ENCODE peak calls at places on chromosomes 12 and 14, in seven cellular contexts. N is SK-N-SH, R is K562, W is HCT116, O is H1, S is GM12878, V is HepG2. L is an unnamed sample.

GRCh38 chr14:105388976-105389375 is 9.4 kb upstream of the TEX22 start:
- DNase-seq in V (no peak), S (no peak), W (no peak), N (no peak), O (no peak), R (no peak), L (no peak)

GRCh38 chr12:75446857-75447256 is 33.7 kb upstream of the GLIPR1 start:
- DNase-seq in N (no peak), S (no peak), O (no peak), W (no peak), R (no peak), V (no peak), L (peak)

GRCh38 chr12:130990034-130990433 is 36.3 kb downstream of the ADGRD1 start:
- DNase-seq in W (no peak), N (no peak), S (no peak), O (no peak), R (no peak), V (no peak), L (no peak)

GRCh38 chr14:58501214-58501816 is 73.8 kb downstream of the KIAA0586 start:
- DNase-seq in S (peak), V (peak), R (peak), N (peak), W (peak), O (no peak), L (peak)

GRCh38 chr12:113315358-113315757 is 19.6 kb downstream of the SLC8B1 start:
- DNase-seq in N (no peak), S (no peak), R (no peak), V (no peak), W (no peak), O (no peak), L (no peak)

GRCh38 chr12:27922591-27923139 is 49.9 kb downstream of the PTHLH start:
- DNase-seq in V (no peak), W (no peak), R (no peak), S (no peak), N (no peak), O (no peak), L (peak)

GRCh38 chr14:70782361-70782760 is 27.0 kb downstream of the MAP3K9 start:
- DNase-seq in N (no peak), O (no peak), R (no peak), S (no peak), W (no peak), V (no peak), L (no peak)

GRCh38 chr14:69711065-69711464 is 55.9 kb upstream of the SRSF5 start:
- DNase-seq in W (no peak), N (no peak), O (no peak), S (no peak), R (no peak), V (no peak), L (no peak)

GRCh38 chr12:34397591-34398365 is 375.5 kb downstream of the ALG10 start:
- DNase-seq in N (peak), R (peak), O (no peak), W (no peak), V (no peak), S (no peak), L (no peak)

GRCh38 chr14:74034572-74034971 is 15.4 kb downstream of the BBOF1 start:
- DNase-seq in S (no peak), N (no peak), R (no peak), V (no peak), W (no peak), O (no peak), L (no peak)

GRCh38 chr12:127162902-127163301 is 1104.1 kb upstream of the TMEM132C start:
- DNase-seq in W (no peak), R (peak), N (no peak), V (no peak), S (peak), O (no peak), L (no peak)

GRCh38 chr14:104226421-104227385 is 88.3 kb downstream of the KIF26A start:
- DNase-seq in R (no peak), S (no peak), O (no peak), W (no peak), N (no peak), V (no peak), L (no peak)
- TF ChIP-seq CTCF in R (no peak), S (no peak), O (peak), W (no peak), N (no peak), V (no peak), L (no peak)

GRCh38 chr14:67680941-67681340 is 6.5 kb upstream of the VTI1B start:
- DNase-seq in R (no peak), O (no peak), V (no peak), S (no peak), N (no peak), W (no peak), L (no peak)

GRCh38 chr14:67683821-67684220 is 9.4 kb upstream of the VTI1B start:
- DNase-seq in V (no peak), O (no peak), R (no peak), S (no peak), W (no peak), N (no peak), L (no peak)

GRCh38 chr14:67675219-67675582 is 769 bp upstream of the VTI1B start:
- DNase-seq in N (no peak), R (no peak), V (no peak), W (no peak), O (no peak), S (no peak), L (peak)

GRCh38 chr14:67674480-67675218 is at the start of gene VTI1B:
- DNase-seq in R (peak), S (no peak), N (peak), O (no peak), W (peak), V (peak), L (peak)

GRCh38 chr14:67680121-67680602 is 5.7 kb upstream of the VTI1B start:
- DNase-seq in N (no peak), S (peak), R (peak), W (no peak), O (no peak), V (no peak), L (peak)
- H3K9ac ChIP-seq in N (no peak), S (no peak), R (peak), W (no peak), O (no peak), V (no peak), L (no peak)

GRCh38 chr14:22905627-22906026 is 13.3 kb downstream of the RBM23 start:
- DNase-seq in O (no peak), V (no peak), R (no peak), W (no peak), S (no peak), N (no peak), L (no peak)
- TF ChIP-seq MAX in O (no peak), V (no peak), R (no peak), W (no peak), S (no peak), N (no peak), L (no peak)

DNA sequence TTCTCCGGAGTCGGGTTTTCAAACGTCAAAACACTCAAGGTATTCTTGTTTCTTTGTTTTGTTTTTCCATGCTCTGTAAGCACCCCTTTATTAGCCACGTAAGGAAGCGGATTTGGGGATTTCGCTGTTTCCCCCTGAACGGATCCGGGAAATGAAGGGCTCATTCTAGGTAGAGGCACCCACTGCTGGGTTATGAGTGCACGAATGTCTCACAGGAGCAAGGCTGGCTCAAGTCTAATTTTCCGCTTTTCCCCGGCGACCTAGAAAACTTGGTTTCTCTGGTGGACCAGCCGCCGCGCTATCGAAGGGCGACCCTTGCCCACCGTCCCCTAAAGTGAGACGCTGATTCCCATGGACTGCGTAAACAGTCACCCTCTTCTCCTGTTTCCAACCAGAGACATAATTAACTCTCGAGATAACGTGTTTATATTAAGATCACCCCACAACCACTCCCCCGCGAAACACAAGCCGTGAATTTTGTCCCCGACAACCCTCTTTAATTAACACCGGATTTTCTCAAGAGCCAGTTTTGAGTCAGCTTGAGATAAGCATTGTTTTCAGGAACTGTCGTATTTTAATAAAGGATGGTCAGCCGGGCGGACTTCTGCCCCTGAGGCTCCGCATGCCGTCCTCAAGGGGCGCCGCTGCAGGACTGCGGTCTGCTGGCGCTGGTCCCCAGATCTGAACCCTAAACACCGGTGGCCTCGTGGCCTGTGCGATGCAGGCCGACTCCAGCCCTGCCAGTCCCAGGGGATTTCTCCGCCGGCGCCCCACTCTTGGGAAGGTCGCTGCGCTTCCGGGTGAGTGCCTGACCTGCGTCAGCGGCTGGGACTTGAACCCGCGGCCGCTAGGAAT is 523 bp upstream of the ABCC9 start:
- DNase-seq in W (no peak), N (peak), S (no peak), R (no peak), O (no peak), V (no peak), L (peak)
- TF ChIP-seq CTCF in W (no peak), N (peak), S (no peak), R (no peak), O (peak), V (peak), L (peak)

DNA sequence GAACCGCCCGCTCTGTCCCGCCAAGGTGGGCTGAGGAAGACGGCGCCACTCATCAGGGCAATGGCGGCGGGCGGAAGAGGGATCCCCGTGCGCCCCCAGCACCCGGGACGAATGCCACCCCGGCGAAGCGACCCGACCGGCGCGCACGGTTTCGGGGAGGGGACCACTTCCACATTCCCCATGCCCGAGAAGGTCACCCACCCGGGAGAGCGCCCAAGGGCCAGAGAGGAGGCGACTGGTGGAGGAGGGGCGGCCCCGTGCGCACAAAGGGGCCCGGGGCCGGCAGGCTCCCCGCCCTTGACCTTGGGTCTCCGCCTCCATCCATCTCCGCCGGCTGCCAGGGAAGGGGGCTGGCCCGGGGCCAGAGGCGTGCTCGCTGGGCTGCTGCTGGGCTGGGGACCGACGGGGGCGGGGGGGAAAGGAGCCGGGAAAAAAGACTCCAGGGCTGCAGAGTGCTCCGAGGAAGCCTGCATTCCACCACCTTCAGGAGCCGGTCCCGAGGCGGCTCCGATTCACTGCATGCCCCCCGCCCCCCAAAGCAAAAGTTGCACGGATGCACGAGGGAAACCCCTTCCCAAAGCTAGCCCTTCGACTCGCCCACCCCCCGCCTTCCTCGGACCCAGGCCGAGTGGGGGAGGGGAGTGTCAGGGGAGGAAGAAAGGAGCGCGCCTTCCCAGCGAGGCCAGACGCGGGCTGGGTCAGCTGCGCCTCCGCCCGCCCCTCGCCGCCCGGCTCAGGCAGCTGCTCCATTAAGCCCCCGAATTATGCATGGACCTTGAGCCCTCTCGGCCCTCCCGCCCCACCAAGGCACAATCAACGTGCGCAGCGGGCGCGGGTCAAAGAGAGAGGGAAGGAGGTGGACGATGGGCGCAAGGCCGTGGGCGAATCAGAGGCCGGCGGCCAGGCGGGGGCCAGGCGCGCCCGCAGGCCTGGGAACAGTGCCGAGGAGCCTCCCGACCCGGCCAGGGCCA is 26.2 kb downstream of the BCL11B start:
- DNase-seq in N (no peak), V (no peak), W (no peak), S (no peak), R (no peak), O (no peak), L (no peak)
- H3K9ac ChIP-seq in N (no peak), V (no peak), W (no peak), S (no peak), R (no peak), O (peak), L (no peak)

GRCh38 chr14:99039316-99040041 is 232.5 kb downstream of the BCL11B start:
- DNase-seq in R (no peak), O (no peak), S (no peak), W (no peak), N (no peak), V (no peak), L (no peak)
- TF ChIP-seq MAX in R (no peak), O (no peak), S (no peak), W (no peak), N (no peak), V (no peak), L (no peak)

GRCh38 chr12:45263587-45263986 is 47.7 kb downstream of the ANO6 start:
- DNase-seq in N (no peak), R (no peak), O (no peak), W (no peak), V (no peak), S (no peak), L (no peak)

GRCh38 chr12:45269407-45269741 is 53.5 kb downstream of the ANO6 start:
- DNase-seq in R (no peak), V (no peak), S (no peak), O (no peak), W (no peak), N (no peak), L (no peak)

GRCh38 chr12:45273717-45274271 is 57.9 kb downstream of the ANO6 start:
- DNase-seq in R (peak), O (no peak), W (peak), V (peak), N (no peak), S (no peak), L (peak)

GRCh38 chr12:45268672-45269406 is 52.9 kb downstream of the ANO6 start:
- DNase-seq in N (peak), R (peak), O (no peak), V (peak), W (peak), S (no peak), L (peak)
- TF ChIP-seq CTCF in N (peak), R (peak), O (peak), V (peak), W (peak), S (no peak), L (peak)

L was measured in endothelial cell of umbilical vein.